ENCODE peak calls at places on chromosomes 11 and 22, in nine cellular contexts. B is left ventricle myocardium inferior, V is kidney, J is GM23338, M is transverse colon, F is cardiac muscle cell, E is uterus, I is dorsolateral prefrontal cortex, K is pancreas. Y is an unnamed sample.

GRCh38 chr22:41976961-41977566 is 7.8 kb downstream of the SEPTIN3 start:
- DNase-seq in M (no peak), I (no peak), F (no peak), V (no peak), K (no peak), J (peak), E (no peak), B (no peak), Y (no peak)

GRCh38 chr11:77596626-77597025 is 6.9 kb downstream of the AQP11 start:
- DNase-seq in B (no peak), J (no peak), E (no peak), I (no peak), M (no peak), F (peak), K (no peak), V (no peak), Y (no peak)

GRCh38 chr22:39098026-39098425 is 982 bp downstream of the APOBEC3H start:
- DNase-seq in M (no peak), V (no peak), I (no peak), K (no peak), B (no peak), F (no peak), E (no peak), J (peak), Y (no peak)

GRCh38 chr11:115267871-115268270 is 236.3 kb downstream of the CADM1 start:
- DNase-seq in M (no peak), J (no peak), I (no peak), K (no peak), E (no peak), V (no peak), F (no peak), B (no peak), Y (no peak)

GRCh38 chr22:31829505-31829904 is 75.7 kb downstream of the DEPDC5 start:
- DNase-seq in F (peak), E (peak), J (no peak), K (no peak), V (no peak), B (no peak), I (no peak), M (no peak), Y (no peak)

GRCh38 chr11:119093951-119094815 is 7.5 kb downstream of the DPAGT1 start:
- DNase-seq in M (peak), E (peak), B (no peak), F (peak), V (peak), K (no peak), I (no peak), J (peak), Y (no peak)

GRCh38 chr11:61008971-61009370 is 37.5 kb downstream of the CD6 start:
- DNase-seq in B (no peak), E (no peak), I (no peak), K (no peak), M (no peak), V (peak), J (no peak), F (no peak), Y (no peak)

GRCh38 chr11:119691020-119691666 is 37.9 kb downstream of the NECTIN1 start:
- DNase-seq in I (no peak), K (no peak), J (no peak), B (no peak), E (no peak), M (no peak), V (no peak), F (no peak), Y (no peak)

GRCh38 chr11:124746621-124747243 is 5.3 kb downstream of the VSIG2 start:
- DNase-seq in K (peak), E (no peak), J (peak), B (peak), M (peak), I (no peak), F (peak), V (peak), Y (peak)

GRCh38 chr22:43302462-43303109 is 40.6 kb downstream of the SCUBE1 start:
- DNase-seq in I (no peak), F (no peak), B (no peak), J (no peak), V (no peak), E (no peak), K (no peak), M (no peak), Y (no peak)

GRCh38 chr22:35092146-35092805 is 26.3 kb downstream of the ISX start:
- DNase-seq in B (no peak), I (no peak), J (no peak), E (no peak), V (no peak), F (no peak), K (no peak), M (no peak), Y (no peak)

GRCh38 chr11:115257286-115258077 is 246.7 kb downstream of the CADM1 start:
- DNase-seq in E (no peak), I (no peak), K (no peak), M (no peak), B (no peak), J (peak), F (no peak), V (no peak), Y (no peak)

GRCh38 chr11:67278939-67279588 is 10.0 kb upstream of the ANKRD13D start:
- DNase-seq in E (no peak), J (no peak), V (peak), K (no peak), M (no peak), F (no peak), I (no peak), B (no peak), Y (no peak)

GRCh38 chr22:29186302-29186701 is 19.4 kb upstream of the EMID1 start:
- DNase-seq in V (no peak), F (no peak), E (no peak), J (no peak), K (no peak), M (no peak), B (no peak), I (no peak), Y (no peak)

GRCh38 chr11:35335226-35335625 is 84.1 kb downstream of the SLC1A2 start:
- DNase-seq in K (no peak), I (no peak), B (no peak), E (no peak), M (no peak), J (no peak), V (no peak), F (peak), Y (peak)

GRCh38 chr11:102410382-102410784 is 42.2 kb downstream of the TMEM123 start:
- DNase-seq in J (peak), E (no peak), F (peak), B (no peak), K (no peak), I (no peak), M (no peak), V (no peak), Y (no peak)

GRCh38 chr22:24265734-24266133 is 4.9 kb upstream of the SPECC1L start:
- DNase-seq in F (no peak), M (no peak), E (no peak), K (no peak), V (no peak), B (no peak), I (no peak), J (no peak), Y (no peak)

GRCh38 chr11:120974980-120975379 is 48.9 kb upstream of the TBCEL start:
- DNase-seq in J (no peak), K (no peak), M (no peak), I (no peak), V (no peak), E (no peak), F (no peak), B (no peak), Y (no peak)

GRCh38 chr22:37575490-37576003 is 4.3 kb downstream of the LGALS2 start:
- DNase-seq in F (no peak), I (no peak), E (no peak), J (no peak), B (no peak), K (no peak), V (no peak), M (no peak), Y (no peak)

GRCh38 chr11:35276396-35276795 is 137.4 kb downstream of the CD44 start:
- DNase-seq in F (no peak), K (peak), B (no peak), E (no peak), I (no peak), M (no peak), J (no peak), V (no peak), Y (no peak)

GRCh38 chr22:41368543-41368817 is 13.3 kb upstream of the TEF start:
- DNase-seq in M (no peak), E (no peak), K (no peak), V (no peak), J (no peak), F (no peak), B (no peak), I (no peak), Y (no peak)

GRCh38 chr11:9304178-9304577 is 10.2 kb downstream of the TMEM41B start:
- DNase-seq in J (no peak), V (no peak), E (no peak), M (no peak), F (no peak), B (no peak), K (no peak), I (no peak), Y (no peak)

GRCh38 chr11:62546937-62547625 is 475 bp upstream of the AHNAK start:
- DNase-seq in E (peak), V (peak), F (peak), M (peak), K (no peak), I (no peak), J (peak), B (peak), Y (no peak)

GRCh38 chr11:124113890-124114289 is 1.4 kb upstream of the VWA5A start:
- DNase-seq in F (peak), V (no peak), I (no peak), J (no peak), B (no peak), E (no peak), M (peak), K (no peak), Y (no peak)

GRCh38 chr11:86517557-86517956 is 142.9 kb downstream of the CCDC81 start:
- DNase-seq in I (no peak), B (no peak), J (no peak), F (no peak), V (no peak), K (no peak), E (no peak), M (no peak), Y (no peak)

GRCh38 chr22:41847300-41847699 is 14.4 kb downstream of the SREBF2 start:
- DNase-seq in E (no peak), J (no peak), I (no peak), K (no peak), V (no peak), M (no peak), B (no peak), F (no peak), Y (no peak)

GRCh38 chr11:59551651-59552521 is 40.5 kb downstream of the OR4D9 start:
- DNase-seq in J (peak), V (no peak), K (no peak), M (no peak), I (no peak), B (no peak), F (peak), E (peak), Y (no peak)

GRCh38 chr11:68289456-68289855 is 17.7 kb upstream of the C11orf24 start:
- DNase-seq in B (no peak), M (no peak), I (no peak), V (no peak), F (no peak), E (no peak), J (no peak), K (no peak), Y (no peak)

GRCh38 chr11:127919206-127920000 is 668.0 kb downstream of the ETS1 start:
- DNase-seq in F (peak), E (no peak), M (no peak), K (no peak), V (no peak), B (no peak), J (no peak), I (no peak), Y (no peak)

GRCh38 chr22:37498289-37498909 is 12.2 kb upstream of the MFNG start:
- DNase-seq in K (peak), M (peak), E (no peak), F (no peak), I (no peak), J (peak), V (no peak), B (no peak), Y (no peak)

GRCh38 chr11:44596541-44597276 is 31.2 kb downstream of the CD82 start:
- DNase-seq in F (no peak), M (no peak), I (no peak), B (no peak), V (no peak), K (no peak), J (no peak), E (no peak), Y (no peak)

GRCh38 chr11:113531575-113532451 is 56.6 kb upstream of the DRD2 start:
- DNase-seq in J (no peak), V (no peak), I (no peak), K (no peak), F (peak), E (no peak), M (no peak), B (no peak), Y (no peak)

GRCh38 chr11:115297330-115297729 is 206.9 kb downstream of the CADM1 start:
- DNase-seq in V (no peak), J (no peak), F (no peak), M (no peak), E (no peak), B (no peak), K (no peak), I (no peak), Y (no peak)

GRCh38 chr11:120925944-120926343 is 98.0 kb upstream of the TBCEL start:
- DNase-seq in E (no peak), F (no peak), M (no peak), B (no peak), I (no peak), V (no peak), K (no peak), J (no peak), Y (no peak)

GRCh38 chr11:86160546-86161149 is 83.9 kb upstream of the EED start:
- DNase-seq in J (no peak), I (no peak), V (no peak), B (no peak), E (no peak), M (no peak), K (no peak), F (no peak), Y (no peak)

GRCh38 chr11:118283311-118283636 is 19.2 kb upstream of the MPZL2 start:
- DNase-seq in E (no peak), V (no peak), J (no peak), M (no peak), K (no peak), B (no peak), F (no peak), I (no peak), Y (no peak)

GRCh38 chr11:65789230-65790103 is 2.6 kb downstream of the OVOL1 start:
- DNase-seq in I (no peak), M (no peak), V (peak), B (no peak), F (no peak), E (no peak), J (no peak), K (no peak), Y (no peak)

GRCh38 chr11:92180664-92181251 is 43.9 kb upstream of the FAT3 start:
- DNase-seq in B (no peak), M (no peak), I (no peak), V (peak), J (peak), F (peak), E (no peak), K (no peak), Y (no peak)
- H3K27ac ChIP-seq in B (no peak), M (no peak), I (no peak), V (no peak), J (no peak), F (no peak), E (no peak), K (no peak), Y (no peak)

GRCh38 chr22:46276563-46276962 is 8.8 kb downstream of the TTC38 start:
- DNase-seq in F (no peak), J (no peak), M (no peak), K (no peak), I (no peak), V (no peak), E (no peak), B (no peak), Y (no peak)

GRCh38 chr22:46281866-46282678 is 14.3 kb downstream of the TTC38 start:
- DNase-seq in F (no peak), J (no peak), V (no peak), E (no peak), K (no peak), M (no peak), I (no peak), B (no peak), Y (no peak)

GRCh38 chr22:46280999-46281623 is 13.3 kb downstream of the TTC38 start:
- DNase-seq in J (peak), K (no peak), I (no peak), V (no peak), E (no peak), M (peak), F (no peak), B (no peak), Y (peak)

GRCh38 chr22:46280063-46280817 is 12.4 kb downstream of the TTC38 start:
- DNase-seq in E (no peak), M (no peak), I (no peak), J (no peak), B (no peak), K (no peak), F (no peak), V (no peak), Y (no peak)

GRCh38 chr22:46278656-46279645 is 11.1 kb downstream of the TTC38 start:
- DNase-seq in J (no peak), F (no peak), M (no peak), E (no peak), I (no peak), B (no peak), K (no peak), V (no peak), Y (no peak)
- TF ChIP-seq CTCF in J (no peak), F (no peak), M (no peak), E (no peak), I (no peak), B (no peak), K (no peak), V (no peak), Y (no peak)

GRCh38 chr11:73095613-73096012 is 46.5 kb downstream of the FCHSD2 start:
- DNase-seq in V (no peak), M (no peak), F (peak), B (no peak), J (no peak), E (no peak), I (no peak), K (no peak), Y (no peak)
- H3K27ac ChIP-seq in V (no peak), M (no peak), F (peak), B (peak), J (no peak), E (no peak), I (peak), K (no peak), Y (no peak)

GRCh38 chr11:70440206-70440605 is 41.9 kb downstream of the CTTN start:
- DNase-seq in E (no peak), V (no peak), I (no peak), K (no peak), M (no peak), J (no peak), B (no peak), F (no peak), Y (no peak)
- TF ChIP-seq CTCF in E (no peak), V (no peak), I (no peak), K (no peak), M (no peak), J (no peak), B (no peak), F (no peak), Y (no peak)

DNA sequence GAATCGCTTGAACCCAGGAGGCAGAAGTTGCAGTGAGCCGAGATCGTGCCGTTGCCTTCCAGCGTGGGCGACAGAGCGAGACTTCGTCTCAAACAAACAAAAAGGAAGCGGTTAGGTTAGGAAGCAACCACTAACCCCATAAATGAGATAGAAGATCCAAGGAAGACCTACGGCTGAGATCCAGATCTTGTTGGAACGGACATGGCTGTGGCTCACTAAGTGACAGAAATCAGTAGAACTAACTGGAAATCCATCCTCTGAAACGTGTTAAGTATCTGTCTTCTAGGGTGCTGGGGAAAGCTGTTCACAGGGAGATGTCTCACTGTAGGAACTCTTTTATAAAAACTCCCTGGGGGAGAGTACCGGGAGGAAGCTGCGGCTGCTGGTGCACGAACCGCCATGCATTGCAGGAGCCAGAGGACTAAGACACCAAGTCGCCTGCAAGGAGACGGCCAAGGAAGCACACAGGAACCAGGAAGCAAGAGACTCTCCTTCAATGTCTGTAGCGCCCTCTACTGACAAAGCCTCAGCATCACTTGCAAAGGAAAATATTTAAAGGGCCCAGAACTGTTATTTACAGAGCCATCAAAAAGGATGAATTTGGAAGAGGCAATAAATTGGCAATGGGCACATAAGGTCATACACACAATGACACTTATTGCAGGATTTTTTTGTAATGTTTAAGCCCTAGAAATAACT is 16.9 kb upstream of the SPTY2D1 start:
- DNase-seq in M (peak), K (peak), V (no peak), B (no peak), F (peak), J (peak), E (no peak), I (no peak), Y (no peak)
- H3K27ac ChIP-seq in M (no peak), K (no peak), V (no peak), B (no peak), F (no peak), J (no peak), E (no peak), I (no peak), Y (no peak)

GRCh38 chr22:50101870-50102565 is 12.2 kb downstream of the MOV10L1 start:
- DNase-seq in B (no peak), V (no peak), J (no peak), E (no peak), K (no peak), M (no peak), F (no peak), I (no peak), Y (no peak)

GRCh38 chr22:50107529-50107928 is 17.7 kb downstream of the MOV10L1 start:
- DNase-seq in F (no peak), I (no peak), J (no peak), K (no peak), E (no peak), B (no peak), M (no peak), V (peak), Y (no peak)

GRCh38 chr22:50104149-50104548 is 14.3 kb downstream of the MOV10L1 start:
- DNase-seq in B (no peak), E (no peak), F (no peak), I (no peak), V (no peak), K (no peak), J (no peak), M (no peak), Y (no peak)

GRCh38 chr22:50105529-50106100 is 15.8 kb downstream of the MOV10L1 start:
- DNase-seq in I (no peak), E (no peak), M (no peak), V (no peak), F (peak), K (no peak), J (no peak), B (no peak), Y (no peak)

GRCh38 chr22:50102946-50103345 is 13.1 kb downstream of the MOV10L1 start:
- DNase-seq in K (no peak), B (no peak), V (no peak), M (no peak), E (no peak), I (no peak), F (no peak), J (peak), Y (no peak)
- TF ChIP-seq CTCF in K (no peak), B (no peak), V (no peak), M (no peak), E (no peak), I (no peak), F (no peak), J (no peak), Y (no peak)

GRCh38 chr11:27173545-27173944 is 132.9 kb downstream of the BBOX1 start:
- DNase-seq in B (no peak), M (no peak), F (no peak), K (no peak), J (no peak), E (no peak), I (no peak), V (no peak), Y (no peak)
- H3K27ac ChIP-seq in B (no peak), M (no peak), F (no peak), K (peak), J (no peak), E (no peak), I (no peak), V (no peak), Y (no peak)